ENCODE peak calls at places on chromosomes 2 and 18, in seven cellular contexts. I is fibroblast of lung; G is GM20000; P is NCI-H1694 treated with DMSO at 0.1 percent for 48 hours; M is germinal center; V is stimulated activated CD4-positive, alpha-beta T cell treated with anti-CD3 and anti-CD28 coated beads, TNF-alpha, amount 100 ng/mL, for 24 hours; Z is activated CD4-positive, alpha-beta T cell treated with anti-CD3 and anti-CD28 coated beads, Interleukin-2, amount 50 U/mL, for 4 hours. Y is an unnamed sample.

GRCh38 chr2:67374949-67375348 is 22.2 kb upstream of the ETAA1 start:
- DNase-seq in M (no peak), Z (no peak), V (no peak), I (peak), P (no peak), G (no peak), Y (no peak)

GRCh38 chr2:219560037-219560892 is 11.1 kb downstream of the OBSL1 start:
- DNase-seq in I (no peak), P (no peak), M (peak), V (no peak), Z (no peak), G (peak), Y (no peak)

GRCh38 chr2:168178520-168178919 is 68.9 kb downstream of the STK39 start:
- DNase-seq in M (no peak), Z (no peak), I (no peak), G (no peak), V (no peak), P (no peak), Y (no peak)

GRCh38 chr2:76808776-76809175 is 713.4 kb downstream of the LRRTM4 start:
- DNase-seq in P (no peak), V (no peak), I (peak), M (no peak), G (no peak), Z (no peak), Y (no peak)

GRCh38 chr2:71720596-71721361 is 267.4 kb downstream of the DYSF start:
- DNase-seq in P (no peak), G (no peak), Z (no peak), I (no peak), M (no peak), V (no peak), Y (no peak)

GRCh38 chr2:204670124-204670523 is 124.8 kb downstream of the PARD3B start:
- DNase-seq in G (no peak), I (peak), V (no peak), P (no peak), M (no peak), Z (no peak), Y (no peak)

GRCh38 chr18:59432796-59433195 is 73.7 kb upstream of the LMAN1 start:
- DNase-seq in M (no peak), G (no peak), I (no peak), V (no peak), Z (no peak), P (peak), Y (no peak)

GRCh38 chr2:231820786-231821303 is 34.6 kb downstream of the COPS7B start:
- DNase-seq in G (no peak), M (no peak), P (no peak), Z (no peak), I (no peak), V (no peak), Y (no peak)

GRCh38 chr2:25372405-25373268 is 30.9 kb upstream of the DNMT3A start:
- DNase-seq in G (no peak), Z (no peak), I (no peak), V (no peak), M (no peak), P (no peak), Y (no peak)

GRCh38 chr2:74894261-74895030 is 60.5 kb downstream of the HK2 start:
- DNase-seq in M (no peak), G (no peak), V (no peak), P (no peak), I (peak), Z (no peak), Y (peak)

GRCh38 chr2:219249203-219249980 is 3.7 kb upstream of the TUBA4B start:
- DNase-seq in M (peak), V (no peak), Z (no peak), G (peak), P (peak), I (peak), Y (peak)

GRCh38 chr2:143357956-143358355 is 228.7 kb downstream of the ARHGAP15 start:
- DNase-seq in P (peak), I (no peak), V (no peak), Z (no peak), M (no peak), G (no peak), Y (no peak)

GRCh38 chr2:182587831-182588230 is 128.2 kb upstream of the DNAJC10 start:
- DNase-seq in P (no peak), I (peak), V (no peak), M (no peak), Z (no peak), G (no peak), Y (peak)

Y was measured in HS-5.